ENCODE peak calls at places on chromosome 2, in six cellular contexts. A is hepatocyte, Z is GM12878, X is upper lobe of right lung, K is body of pancreas, W is astrocyte. R is an unnamed sample.

GRCh38 chr2:109304248-109304647 is 175.2 kb downstream of the SH3RF3 start:
- DNase-seq in A (no peak), Z (no peak), X (no peak), K (no peak), W (no peak), R (no peak)

GRCh38 chr2:176398783-176399182 is 129.5 kb downstream of the MTX2 start:
- DNase-seq in A (no peak), Z (no peak), X (no peak), K (no peak), W (peak; percentile 60), R (no peak)

GRCh38 chr2:236160366-236161081 is 7.7 kb downstream of the GBX2 start:
- DNase-seq in A (no peak), Z (no peak), X (peak; percentile 53), K (no peak), W (no peak), R (no peak)

GRCh38 chr2:20576598-20577115 is 74.2 kb downstream of the HS1BP3 start:
- DNase-seq in A (no peak), Z (peak; percentile 77), X (no peak), K (no peak), W (no peak), R (no peak)

GRCh38 chr2:215671691-215672090 is 235.8 kb upstream of the FN1 start:
- DNase-seq in A (no peak), Z (no peak), X (no peak), K (no peak), W (no peak), R (no peak)

GRCh38 chr2:73069855-73070650 is 1.5 kb downstream of the SFXN5 start:
- DNase-seq in A (peak; percentile 15), Z (no peak), X (no peak), K (no peak), W (peak; percentile 23), R (peak; percentile 87)

GRCh38 chr2:12883911-12884310 is 167.2 kb downstream of the TRIB2 start:
- DNase-seq in A (no peak), Z (no peak), X (no peak), K (no peak), W (peak; percentile 20), R (no peak)

GRCh38 chr2:19577668-19578067 is 219.2 kb upstream of the OSR1 start:
- DNase-seq in A (no peak), Z (no peak), X (no peak), K (no peak), W (peak; percentile 58), R (no peak)

GRCh38 chr2:43255249-43255960 is 29.0 kb upstream of the ZFP36L2 start:
- DNase-seq in A (no peak), Z (no peak), X (no peak), K (no peak), W (peak; percentile 75), R (no peak)

GRCh38 chr2:24111407-24111861 is 11.7 kb downstream of the PFN4 start:
- DNase-seq in A (no peak), Z (no peak), X (no peak), K (no peak), W (peak; percentile 63), R (no peak)

GRCh38 chr2:74119912-74120825 is 27.5 kb downstream of the BOLA3 start:
- DNase-seq in A (peak; percentile 69), Z (peak; percentile 54), X (peak; percentile 93), K (peak; percentile 87), W (peak; percentile 81), R (no peak)

GRCh38 chr2:132581917-132582316 is 88.1 kb downstream of the LYPD1 start:
- DNase-seq in A (no peak), Z (no peak), X (no peak), K (peak; percentile 63), W (no peak), R (peak; percentile 78)

GRCh38 chr2:48694143-48694542 is 61.4 kb downstream of the LHCGR start:
- DNase-seq in A (no peak), Z (no peak), X (no peak), K (no peak), W (peak; percentile 91), R (no peak)

GRCh38 chr2:42770288-42771131 is 6.6 kb upstream of the OXER1 start:
- DNase-seq in A (peak; percentile 45), Z (no peak), X (no peak), K (peak; percentile 34), W (peak; percentile 37), R (peak; percentile 92)

GRCh38 chr2:120508581-120509041 is 162.7 kb downstream of the INHBB start:
- DNase-seq in A (no peak), Z (no peak), X (no peak), K (no peak), W (peak; percentile 66), R (no peak)

GRCh38 chr2:85390941-85391669 is 19.1 kb downstream of the CAPG start:
- DNase-seq in A (peak; percentile 73), Z (no peak), X (peak; percentile 82), K (peak; percentile 69), W (no peak), R (no peak)

GRCh38 chr2:213252206-213252605 is 32.1 kb upstream of the SPAG16 start:
- DNase-seq in A (no peak), Z (no peak), X (no peak), K (no peak), W (no peak), R (no peak)

GRCh38 chr2:144099746-144100438 is 420.0 kb downstream of the ZEB2 start:
- DNase-seq in A (peak; percentile 28), Z (no peak), X (no peak), K (no peak), W (peak; percentile 99), R (no peak)
- H3K4me3 ChIP-seq in A (no peak overlapping the region), Z (no peak overlapping the region), X (no peak overlapping the region), K (no peak overlapping the region), W (peak overlapping the region; percentile 21), R (no peak overlapping the region)

GRCh38 chr2:54773838-54774237 is 50.4 kb downstream of the EML6 start:
- DNase-seq in A (no peak), Z (no peak), X (no peak), K (no peak), W (no peak), R (no peak)
- TF ChIP-seq CTCF in A (peak; percentile 14), Z (no peak), X (no peak), K (no peak), W (peak; percentile 7), R (no peak)

GRCh38 chr2:239236808-239237205 is 164.0 kb downstream of the HDAC4 start:
- DNase-seq in A (no peak), Z (no peak), X (no peak), K (no peak), W (no peak), R (no peak)

GRCh38 chr2:239234151-239234825 is 166.5 kb downstream of the HDAC4 start:
- DNase-seq in A (no peak), Z (no peak), X (no peak), K (no peak), W (no peak), R (no peak)

GRCh38 chr2:239234826-239235175 is 166.0 kb downstream of the HDAC4 start:
- DNase-seq in A (no peak), Z (no peak), X (no peak), K (no peak), W (no peak), R (no peak)

GRCh38 chr2:239235311-239235710 is 165.5 kb downstream of the HDAC4 start:
- DNase-seq in A (no peak), Z (no peak), X (no peak), K (no peak), W (no peak), R (no peak)

GRCh38 chr2:239236043-239236807 is 164.6 kb downstream of the HDAC4 start:
- DNase-seq in A (no peak), Z (no peak), X (no peak), K (no peak), W (no peak), R (no peak)
- H3K9me3 ChIP-seq in A (no peaks in the 10 kb centered on the region), Z (no peaks in the 10 kb centered on the region), X (no peaks in the 10 kb centered on the region), K (no peaks in the 10 kb centered on the region), W (no peaks in the 10 kb centered on the region), R (no peaks in the 10 kb centered on the region)

GRCh38 chr2:189580267-189580661 is 322 bp downstream of the SLC40A1 start:
- DNase-seq in A (peak; percentile 35), Z (no peak), X (peak; percentile 66), K (peak; percentile 30), W (peak; percentile 9), R (no peak)

GRCh38 chr2:189578272-189578671 is 2.3 kb downstream of the SLC40A1 start:
- DNase-seq in A (no peak), Z (no peak), X (no peak), K (no peak), W (no peak), R (no peak)

GRCh38 chr2:189581354-189582139 is 961 bp upstream of the SLC40A1 start:
- DNase-seq in A (peak; percentile 53), Z (no peak), X (no peak), K (peak; percentile 41), W (no peak), R (no peak)

GRCh38 chr2:189580662-189581353 is at the start of gene SLC40A1:
- DNase-seq in A (peak; percentile 95), Z (no peak), X (peak; percentile 92), K (peak; percentile 88), W (peak; percentile 48), R (no peak)

DNA sequence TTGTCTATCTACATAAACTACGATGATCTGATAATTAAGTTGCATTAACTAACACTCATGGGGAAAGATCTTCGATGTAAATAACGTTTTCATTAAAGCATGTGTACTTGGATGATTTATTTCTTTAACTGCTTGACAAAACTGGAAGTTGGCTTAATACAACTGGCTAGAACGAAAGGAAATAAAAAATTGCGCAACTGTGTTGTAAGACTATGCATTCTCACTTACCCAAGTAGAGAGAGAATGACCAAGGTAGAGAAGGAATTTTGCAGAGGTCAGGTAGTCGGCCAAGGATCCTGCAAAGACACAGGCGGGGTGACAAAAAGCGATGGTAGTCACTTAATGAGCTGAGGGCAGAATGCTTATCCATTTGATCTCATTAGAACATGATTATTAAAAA is 1.0 kb downstream of the SLC40A1 start:
- DNase-seq in A (peak; percentile 34), Z (no peak), X (no peak), K (no peak), W (no peak), R (no peak)
- H3K4me3 ChIP-seq in A (peak overlapping the region; percentile 83), Z (no peak overlapping the region), X (peak overlapping the region; percentile 72), K (peak overlapping the region; percentile 94), W (no peak overlapping the region), R (peak overlapping the region; percentile 54)

DNA sequence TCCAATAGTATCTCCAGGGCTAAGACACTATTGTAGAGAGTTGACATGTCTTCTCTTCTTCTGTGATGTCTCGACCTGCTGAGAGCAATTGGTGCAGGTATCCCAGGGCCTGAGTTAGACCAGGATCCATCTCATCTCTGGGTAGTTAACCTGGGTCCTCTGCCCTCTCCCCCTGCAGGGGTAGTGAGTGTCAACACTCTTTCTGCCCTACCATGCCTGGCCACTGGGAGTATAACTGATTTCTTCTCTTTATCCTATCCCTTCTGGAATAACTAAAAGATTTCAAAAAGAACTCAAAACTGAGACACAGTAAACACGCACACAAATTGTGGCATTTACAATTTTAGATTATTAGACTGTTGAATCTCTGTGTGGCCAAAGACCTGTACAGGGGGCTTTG is 20.8 kb upstream of the SIX3 start:
- DNase-seq in A (no peak), Z (no peak), X (no peak), K (no peak), W (no peak), R (no peak)
- TF ChIP-seq CTCF in A (no peak), Z (no peak), X (no peak), K (no peak), W (no peak), R (no peak)